ENCODE peak calls at places on chromosomes 16 and 17, in four cellular contexts. One of them, this sample, is unnamed.

GRCh38 chr17:2901582-2901981 is 105.3 kb downstream of the RAP1GAP2 start:
- DNase-seq in tibial nerve: no peak
- DNase-seq in transverse colon: no peak
- DNase-seq in fibroblast of pulmonary artery: no peak
- DNase-seq in this sample: no peak

GRCh38 chr17:61150686-61151299 is 248.8 kb upstream of the TBX2 start:
- DNase-seq in tibial nerve: no peak
- DNase-seq in transverse colon: no peak
- DNase-seq in fibroblast of pulmonary artery: no peak
- DNase-seq in this sample: no peak

GRCh38 chr17:36778458-36778857 is 158.8 kb upstream of the LHX1 start:
- DNase-seq in tibial nerve: no peak
- DNase-seq in transverse colon: no peak
- DNase-seq in fibroblast of pulmonary artery: no peak
- DNase-seq in this sample: no peak

GRCh38 chr16:81483064-81483969 is 38.7 kb downstream of the CMIP start:
- DNase-seq in tibial nerve: no peak
- DNase-seq in transverse colon: no peak
- DNase-seq in fibroblast of pulmonary artery: peak
- DNase-seq in this sample: no peak

GRCh38 chr17:1947229-1947742 is 77.8 kb downstream of the RTN4RL1 start:
- DNase-seq in tibial nerve: no peak
- DNase-seq in transverse colon: no peak
- DNase-seq in fibroblast of pulmonary artery: no peak
- DNase-seq in this sample: no peak

GRCh38 chr17:38871247-38871991 is 1.6 kb downstream of the LASP1 start:
- DNase-seq in tibial nerve: peak
- DNase-seq in transverse colon: peak
- DNase-seq in fibroblast of pulmonary artery: peak
- DNase-seq in this sample: peak

GRCh38 chr16:10959161-10959560 is 14.8 kb downstream of the CLEC16A start:
- DNase-seq in tibial nerve: no peak
- DNase-seq in transverse colon: no peak
- DNase-seq in fibroblast of pulmonary artery: no peak
- DNase-seq in this sample: no peak

GRCh38 chr16:88373927-88374492 is 8.7 kb upstream of the ZNF469 start:
- DNase-seq in tibial nerve: no peak
- DNase-seq in transverse colon: no peak
- DNase-seq in fibroblast of pulmonary artery: no peak
- DNase-seq in this sample: no peak

GRCh38 chr17:66339563-66339962 is 37.1 kb downstream of the PRKCA start:
- DNase-seq in tibial nerve: no peak
- DNase-seq in transverse colon: no peak
- DNase-seq in fibroblast of pulmonary artery: no peak
- DNase-seq in this sample: no peak

GRCh38 chr17:58513913-58514794 is at the start of gene MTMR4:
- DNase-seq in tibial nerve: peak
- DNase-seq in transverse colon: peak
- DNase-seq in fibroblast of pulmonary artery: peak
- DNase-seq in this sample: peak

GRCh38 chr16:68800257-68800875 is 43.0 kb upstream of the TANGO6 start:
- DNase-seq in tibial nerve: peak
- DNase-seq in transverse colon: peak
- DNase-seq in fibroblast of pulmonary artery: peak
- DNase-seq in this sample: no peak

GRCh38 chr16:75304521-75305363 is 53.3 kb upstream of the BCAR1 start:
- DNase-seq in tibial nerve: no peak
- DNase-seq in transverse colon: peak
- DNase-seq in fibroblast of pulmonary artery: peak
- DNase-seq in this sample: peak

GRCh38 chr17:42459256-42459982 is 741 bp downstream of the ATP6V0A1 start:
- DNase-seq in tibial nerve: peak
- DNase-seq in transverse colon: peak
- DNase-seq in fibroblast of pulmonary artery: peak
- DNase-seq in this sample: peak

GRCh38 chr16:70267516-70267915 is 15.8 kb upstream of the EXOSC6 start:
- DNase-seq in tibial nerve: no peak
- DNase-seq in transverse colon: peak
- DNase-seq in fibroblast of pulmonary artery: peak
- DNase-seq in this sample: no peak

GRCh38 chr16:21274172-21274726 is 3.8 kb downstream of the CRYM start:
- DNase-seq in tibial nerve: no peak
- DNase-seq in transverse colon: no peak
- DNase-seq in fibroblast of pulmonary artery: no peak
- DNase-seq in this sample: no peak

GRCh38 chr17:45195424-45195823 is 26.3 kb upstream of the FMNL1 start:
- DNase-seq in tibial nerve: no peak
- DNase-seq in transverse colon: no peak
- DNase-seq in fibroblast of pulmonary artery: no peak
- DNase-seq in this sample: no peak

GRCh38 chr17:45201457-45201856 is 20.2 kb upstream of the FMNL1 start:
- DNase-seq in tibial nerve: no peak
- DNase-seq in transverse colon: no peak
- DNase-seq in fibroblast of pulmonary artery: no peak
- DNase-seq in this sample: no peak

GRCh38 chr17:45197108-45197507 is 24.6 kb upstream of the FMNL1 start:
- DNase-seq in tibial nerve: no peak
- DNase-seq in transverse colon: no peak
- DNase-seq in fibroblast of pulmonary artery: no peak
- DNase-seq in this sample: no peak

GRCh38 chr17:45200701-45201100 is 21.0 kb upstream of the FMNL1 start:
- DNase-seq in tibial nerve: peak
- DNase-seq in transverse colon: no peak
- DNase-seq in fibroblast of pulmonary artery: no peak
- DNase-seq in this sample: peak

DNA sequence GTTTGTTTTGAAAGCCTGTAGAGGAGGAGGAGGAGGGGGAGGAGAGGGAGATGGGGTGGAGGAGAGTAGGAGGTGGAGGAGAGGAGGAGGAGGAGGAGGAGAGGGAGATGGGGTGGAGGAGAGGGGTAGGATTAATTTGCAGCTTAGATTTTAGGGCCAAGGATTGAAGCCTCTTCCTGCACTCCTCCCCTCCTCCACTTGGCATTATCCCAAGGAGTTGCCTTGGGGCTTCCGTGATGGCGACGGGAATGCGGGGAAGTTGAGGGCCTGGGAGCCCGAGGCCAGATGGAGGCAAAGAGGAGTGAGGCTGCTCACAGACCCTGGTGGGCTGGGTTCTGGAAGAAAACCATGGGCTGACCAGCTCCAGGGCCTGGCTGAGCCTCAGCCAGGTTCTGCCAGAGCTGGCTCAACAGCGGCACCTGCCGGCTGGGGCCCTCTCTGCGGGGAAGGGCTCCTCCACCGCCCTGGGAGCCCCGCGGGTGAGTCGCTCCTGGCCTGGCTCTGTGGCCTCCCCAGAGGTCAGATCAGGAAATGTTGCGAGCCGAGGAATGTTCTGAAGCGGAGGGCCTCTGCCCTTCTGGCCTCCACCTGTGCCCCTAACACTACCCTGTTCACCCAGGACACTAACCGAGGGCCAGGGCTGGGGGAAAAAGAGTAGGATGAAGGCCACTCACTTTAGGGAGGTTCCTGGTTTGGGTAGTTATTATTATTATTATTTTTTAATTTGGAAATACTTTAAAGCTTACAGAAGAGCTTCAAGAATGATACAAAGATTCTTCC is 23.9 kb upstream of the FMNL1 start:
- DNase-seq in tibial nerve: peak
- DNase-seq in transverse colon: peak
- DNase-seq in fibroblast of pulmonary artery: peak
- DNase-seq in this sample: peak
- TF ChIP-seq CTCF in tibial nerve: peak
- TF ChIP-seq CTCF in transverse colon: peak
- TF ChIP-seq CTCF in fibroblast of pulmonary artery: peak
- TF ChIP-seq CTCF in this sample: peak

DNA sequence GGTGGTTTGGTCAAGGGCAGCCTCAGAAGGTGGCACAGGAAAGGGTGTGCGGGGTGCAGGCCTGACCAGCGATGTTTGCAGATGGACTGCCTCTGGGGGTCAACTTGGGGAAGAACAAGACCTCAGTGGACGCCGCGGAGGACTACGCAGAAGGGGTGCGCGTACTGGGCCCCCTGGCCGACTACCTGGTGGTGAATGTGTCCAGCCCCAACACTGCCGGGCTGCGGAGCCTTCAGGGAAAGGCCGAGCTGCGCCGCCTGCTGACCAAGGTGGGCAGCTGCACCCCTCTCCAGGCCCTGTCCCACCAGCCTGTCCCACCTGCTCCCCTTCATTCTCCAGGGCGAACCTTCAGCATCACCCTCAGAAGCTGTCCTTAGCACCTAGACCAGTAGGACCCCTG is 12.5 kb downstream of the DHODH start:
- DNase-seq in tibial nerve: no peak
- DNase-seq in transverse colon: no peak
- DNase-seq in fibroblast of pulmonary artery: no peak
- DNase-seq in this sample: no peak
- TF ChIP-seq CTCF in tibial nerve: no peak
- TF ChIP-seq CTCF in transverse colon: no peak
- TF ChIP-seq CTCF in fibroblast of pulmonary artery: peak
- TF ChIP-seq CTCF in this sample: no peak

DNA sequence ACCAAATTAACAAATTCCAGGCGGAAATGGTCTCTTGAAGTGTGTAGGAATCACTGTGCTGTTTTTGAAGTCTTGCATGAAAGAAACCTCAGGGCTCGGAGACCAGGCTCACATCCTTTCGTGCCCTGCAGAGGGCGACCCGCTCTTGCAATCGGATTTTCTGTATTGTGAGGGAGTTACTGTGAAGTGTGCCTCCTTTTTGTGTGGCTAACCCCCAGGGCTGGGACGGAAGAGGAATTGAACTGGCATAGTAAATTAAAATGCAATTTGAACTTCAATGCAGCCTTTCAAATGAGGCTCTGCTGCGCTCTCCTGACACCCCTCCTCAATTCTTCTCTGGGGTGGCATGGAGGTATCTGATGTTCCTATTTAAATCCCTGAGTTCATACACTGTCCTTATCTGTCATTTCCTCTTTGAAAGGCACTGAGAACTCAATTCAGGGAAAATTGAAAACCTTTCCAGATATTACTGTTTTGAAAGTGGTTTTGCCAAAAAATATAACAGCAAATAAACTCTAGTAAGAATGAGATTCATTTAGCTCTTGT is 51.5 kb upstream of the MGAT5B start:
- DNase-seq in tibial nerve: no peak
- DNase-seq in transverse colon: peak
- DNase-seq in fibroblast of pulmonary artery: peak
- DNase-seq in this sample: no peak
- TF ChIP-seq CTCF in tibial nerve: peak
- TF ChIP-seq CTCF in transverse colon: peak
- TF ChIP-seq CTCF in fibroblast of pulmonary artery: peak
- TF ChIP-seq CTCF in this sample: peak

GRCh38 chr17:77889135-77889505 is 69.4 kb upstream of the TNRC6C start:
- DNase-seq in tibial nerve: no peak
- DNase-seq in transverse colon: no peak
- DNase-seq in fibroblast of pulmonary artery: no peak
- DNase-seq in this sample: no peak
- TF ChIP-seq CTCF in tibial nerve: no peak
- TF ChIP-seq CTCF in transverse colon: no peak
- TF ChIP-seq CTCF in fibroblast of pulmonary artery: no peak
- TF ChIP-seq CTCF in this sample: no peak

DNA sequence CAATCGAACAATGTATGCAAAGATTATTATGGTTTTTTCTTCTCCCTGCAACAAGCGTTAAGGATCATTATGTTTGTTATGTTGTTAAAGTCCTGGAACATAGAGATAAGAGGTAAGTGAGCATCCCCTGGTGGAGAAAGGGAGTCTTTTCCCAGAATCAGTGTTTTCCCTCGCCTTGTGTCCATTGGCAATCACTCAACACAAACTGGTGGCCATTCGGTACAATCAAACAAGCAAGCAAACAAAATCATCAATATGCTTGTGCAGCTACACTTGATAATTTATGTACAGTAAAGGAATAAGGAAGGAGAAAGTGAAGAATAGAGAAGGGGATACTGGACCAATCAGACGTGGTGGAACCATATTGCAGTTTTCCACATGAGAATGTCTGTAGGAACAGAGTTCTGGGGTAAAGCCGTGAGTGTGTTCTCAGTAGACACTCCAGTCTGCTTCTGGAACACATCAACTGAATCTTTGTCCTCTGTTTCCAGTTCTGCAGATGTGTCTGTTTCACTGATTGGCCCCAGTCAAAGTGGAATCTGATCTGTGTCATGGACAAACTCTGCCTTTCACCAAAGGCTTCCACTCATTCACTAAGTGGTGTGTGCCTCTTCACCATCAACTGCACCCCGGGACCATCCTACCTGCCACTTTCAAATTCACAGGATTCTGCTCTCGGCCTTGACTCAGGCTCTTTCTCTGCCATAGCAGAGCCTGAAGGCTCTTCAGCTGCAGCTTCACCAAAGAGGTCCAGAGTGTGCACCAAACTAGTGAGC is 169.5 kb downstream of the AHSP start:
- DNase-seq in tibial nerve: no peak
- DNase-seq in transverse colon: no peak
- DNase-seq in fibroblast of pulmonary artery: peak
- DNase-seq in this sample: no peak
- TF ChIP-seq CTCF in tibial nerve: no peak
- TF ChIP-seq CTCF in transverse colon: peak
- TF ChIP-seq CTCF in fibroblast of pulmonary artery: peak
- TF ChIP-seq CTCF in this sample: peak

GRCh38 chr17:82876602-82877391 is 37.0 kb upstream of the ZNF750 start:
- DNase-seq in tibial nerve: peak
- DNase-seq in transverse colon: peak
- DNase-seq in fibroblast of pulmonary artery: peak
- DNase-seq in this sample: peak
- TF ChIP-seq CTCF in tibial nerve: peak
- TF ChIP-seq CTCF in transverse colon: peak
- TF ChIP-seq CTCF in fibroblast of pulmonary artery: peak
- TF ChIP-seq CTCF in this sample: peak